ENCODE peak calls at places on chromosomes 2 and 18, in six cellular contexts. O, N, W, F, Q and T are unnamed samples.

GRCh38 chr2:10829304-10829703 is 16.7 kb upstream of the PDIA6 start:
- DNase-seq in O (no peak), N (no peak), W (no peak), F (no peak), Q (no peak), T (no peak)

GRCh38 chr2:145186303-145186702 is 666.4 kb upstream of the ZEB2 start:
- DNase-seq in O (no peak), N (no peak), W (no peak), F (peak), Q (no peak), T (no peak)

GRCh38 chr18:35378206-35378795 is 1.2 kb upstream of the ZNF396 start:
- DNase-seq in O (no peak), N (peak), W (no peak), F (peak), Q (no peak), T (peak)

GRCh38 chr2:221429741-221430491 is 142.2 kb downstream of the EPHA4 start:
- DNase-seq in O (no peak), N (peak), W (no peak), F (peak), Q (no peak), T (peak)

GRCh38 chr2:218805627-218806026 is 23.7 kb downstream of the CYP27A1 start:
- DNase-seq in O (no peak), N (no peak), W (no peak), F (peak), Q (no peak), T (peak)

GRCh38 chr18:25594351-25594750 is 242.4 kb upstream of the ZNF521 start:
- DNase-seq in O (no peak), N (no peak), W (no peak), F (peak), Q (no peak), T (no peak)

GRCh38 chr2:216540920-216541319 is 42.3 kb downstream of the RPL37A start:
- DNase-seq in O (no peak), N (no peak), W (no peak), F (no peak), Q (no peak), T (no peak)

GRCh38 chr2:235026649-235027557 is 75.1 kb downstream of the SH3BP4 start:
- DNase-seq in O (no peak), N (peak), W (no peak), F (peak), Q (no peak), T (peak)

GRCh38 chr18:48575658-48576453 is 37.0 kb downstream of the CTIF start:
- DNase-seq in O (no peak), N (no peak), W (no peak), F (no peak), Q (no peak), T (no peak)

GRCh38 chr2:139099721-139100120 is 319.5 kb upstream of the NXPH2 start:
- DNase-seq in O (no peak), N (no peak), W (no peak), F (no peak), Q (no peak), T (no peak)

GRCh38 chr2:23426284-23426905 is 41.4 kb downstream of the KLHL29 start:
- DNase-seq in O (peak), N (no peak), W (no peak), F (peak), Q (peak), T (peak)

GRCh38 chr2:25373269-25373981 is 31.7 kb upstream of the DNMT3A start:
- DNase-seq in O (no peak), N (peak), W (no peak), F (no peak), Q (no peak), T (peak)

GRCh38 chr2:239455436-239456203 is 54.8 kb upstream of the HDAC4 start:
- DNase-seq in O (no peak), N (no peak), W (no peak), F (no peak), Q (no peak), T (no peak)

GRCh38 chr2:201777043-201777442 is 3.7 kb downstream of the ALS2 start:
- DNase-seq in O (no peak), N (no peak), W (no peak), F (no peak), Q (no peak), T (no peak)

GRCh38 chr2:144083211-144083610 is 436.7 kb downstream of the ZEB2 start:
- DNase-seq in O (no peak), N (peak), W (no peak), F (peak), Q (no peak), T (peak)

GRCh38 chr2:222876947-222877346 is 16.1 kb downstream of the ACSL3 start:
- DNase-seq in O (no peak), N (no peak), W (no peak), F (no peak), Q (no peak), T (no peak)

GRCh38 chr2:128524183-128524582 is 205.5 kb upstream of the HS6ST1 start:
- DNase-seq in O (no peak), N (no peak), W (no peak), F (no peak), Q (no peak), T (no peak)

GRCh38 chr2:205683179-205683978 is 1.1 kb downstream of the NRP2 start:
- DNase-seq in O (no peak), N (peak), W (no peak), F (peak), Q (no peak), T (peak)

GRCh38 chr2:134079373-134079772 is 174.5 kb upstream of the MGAT5 start:
- DNase-seq in O (no peak), N (no peak), W (peak), F (no peak), Q (no peak), T (no peak)

GRCh38 chr2:121200419-121201315 is 84.3 kb downstream of the TFCP2L1 start:
- DNase-seq in O (no peak), N (no peak), W (no peak), F (no peak), Q (no peak), T (peak)

GRCh38 chr2:55157474-55157884 is 74.6 kb downstream of the CLHC1 start:
- DNase-seq in O (no peak), N (peak), W (no peak), F (peak), Q (no peak), T (peak)

GRCh38 chr2:236574424-236575145 is 5.0 kb downstream of the ACKR3 start:
- DNase-seq in O (no peak), N (peak), W (no peak), F (no peak), Q (no peak), T (no peak)

DNA sequence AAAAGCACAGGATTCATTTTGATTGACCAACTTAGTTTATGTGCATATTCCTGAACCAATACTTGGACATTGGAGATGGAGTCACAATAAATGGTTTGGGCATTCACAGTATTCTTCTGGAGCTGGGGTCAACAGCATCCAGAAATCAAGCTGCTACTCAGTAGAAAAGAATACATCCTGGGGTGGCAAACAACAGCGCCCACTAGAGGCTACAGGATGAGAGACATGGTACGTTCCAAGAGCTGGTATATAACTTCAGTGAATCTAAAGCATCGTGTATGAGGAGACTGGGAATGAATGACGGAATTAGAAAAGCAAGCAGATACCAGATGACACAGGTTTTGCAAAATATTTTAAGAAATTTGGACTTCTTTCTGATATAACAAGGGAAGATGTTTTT is 142.9 kb upstream of the FIGN start:
- DNase-seq in O (no peak), N (peak), W (peak), F (peak), Q (no peak), T (peak)
- TF ChIP-seq CTCF in O (peak), N (peak), W (peak), F (peak), Q (no peak), T (peak)

DNA sequence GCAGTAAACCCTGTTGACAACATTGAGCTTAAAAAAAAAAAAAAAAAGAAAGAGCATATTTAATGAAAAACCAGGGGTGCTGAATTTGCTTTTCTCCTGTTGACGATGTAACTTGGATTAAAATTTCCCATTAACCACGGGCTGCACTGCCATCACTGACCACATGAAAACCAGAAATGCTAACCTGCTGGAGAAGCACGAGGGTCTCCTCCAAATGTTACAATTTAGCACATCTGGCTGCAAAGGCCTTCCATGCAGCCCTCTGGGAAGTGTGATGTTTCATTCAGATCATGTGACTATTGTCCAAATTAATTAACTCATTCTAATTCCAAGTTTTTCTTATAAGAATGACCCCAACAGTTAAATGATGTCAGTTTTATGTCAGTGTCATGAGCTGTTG is 26.9 kb upstream of the SERPINB12 start:
- DNase-seq in O (no peak), N (no peak), W (no peak), F (no peak), Q (no peak), T (no peak)
- TF ChIP-seq CTCF in O (no peak), N (peak), W (no peak), F (peak), Q (no peak), T (peak)

GRCh38 chr2:20585710-20586378 is 65.1 kb downstream of the HS1BP3 start:
- DNase-seq in O (no peak), N (no peak), W (no peak), F (no peak), Q (peak), T (no peak)

GRCh38 chr2:20584045-20584636 is 66.8 kb downstream of the HS1BP3 start:
- DNase-seq in O (no peak), N (peak), W (no peak), F (no peak), Q (peak), T (no peak)

GRCh38 chr2:20586379-20586715 is 64.6 kb downstream of the HS1BP3 start:
- DNase-seq in O (no peak), N (no peak), W (no peak), F (no peak), Q (no peak), T (no peak)

GRCh38 chr2:20584637-20585321 is 66.1 kb downstream of the HS1BP3 start:
- DNase-seq in O (no peak), N (peak), W (no peak), F (peak), Q (peak), T (peak)

DNA sequence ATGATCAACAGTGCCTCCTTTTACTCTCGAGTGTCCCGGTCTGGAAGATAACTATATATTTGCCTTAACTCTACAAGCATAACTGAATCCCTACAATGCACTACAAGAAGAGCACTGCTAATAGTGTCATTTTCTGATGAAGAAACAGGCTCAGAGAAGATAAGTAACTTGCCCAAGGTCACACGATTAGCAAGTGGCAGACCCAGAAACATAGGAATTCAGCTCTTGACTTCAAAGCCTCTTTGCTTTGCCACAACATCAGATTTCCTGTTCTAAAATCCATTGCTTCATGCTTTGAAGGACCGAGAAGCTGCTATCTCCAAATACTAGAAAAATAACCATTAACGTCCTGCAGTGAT is 65.6 kb downstream of the HS1BP3 start:
- DNase-seq in O (no peak), N (no peak), W (no peak), F (no peak), Q (no peak), T (no peak)
- TF ChIP-seq CTCF in O (no peak), N (no peak), W (no peak), F (no peak), Q (no peak), T (no peak)

GRCh38 chr18:72768681-72769229 is 99.0 kb downstream of the NETO1 start:
- DNase-seq in O (no peak), N (peak), W (no peak), F (no peak), Q (no peak), T (no peak)
- TF ChIP-seq CTCF in O (no peak), N (peak), W (no peak), F (no peak), Q (no peak), T (no peak)

DNA sequence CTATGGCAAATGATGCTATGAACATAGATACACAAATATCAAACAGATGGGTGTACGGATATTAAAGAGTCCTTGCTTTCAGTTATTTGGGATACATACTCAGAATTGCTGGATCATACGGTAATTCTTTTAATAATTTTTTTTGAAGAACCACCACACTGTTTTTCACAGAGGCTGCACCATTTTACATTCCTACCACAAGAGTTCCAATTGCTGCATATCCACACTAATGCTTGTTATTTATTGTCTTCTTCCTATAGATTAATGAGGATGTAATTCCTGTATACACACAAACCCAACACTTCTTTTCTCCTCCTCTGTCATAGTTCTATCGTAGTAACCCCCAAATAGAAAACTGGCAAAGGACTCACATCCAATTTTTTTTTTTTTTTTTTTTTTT is 21.7 kb downstream of the CD302 start:
- DNase-seq in O (no peak), N (no peak), W (no peak), F (no peak), Q (no peak), T (no peak)
- TF ChIP-seq CTCF in O (peak), N (peak), W (no peak), F (peak), Q (no peak), T (no peak)

GRCh38 chr18:21979759-21980158 is 189.6 kb upstream of the GATA6 start:
- DNase-seq in O (no peak), N (no peak), W (no peak), F (no peak), Q (no peak), T (no peak)

GRCh38 chr18:21980744-21981143 is 188.6 kb upstream of the GATA6 start:
- DNase-seq in O (no peak), N (no peak), W (no peak), F (no peak), Q (no peak), T (no peak)

GRCh38 chr18:21979171-21979560 is 190.2 kb upstream of the GATA6 start:
- DNase-seq in O (no peak), N (no peak), W (no peak), F (no peak), Q (no peak), T (no peak)

GRCh38 chr18:21978546-21979170 is 190.7 kb upstream of the GATA6 start:
- DNase-seq in O (no peak), N (no peak), W (no peak), F (no peak), Q (no peak), T (no peak)
- TF ChIP-seq CTCF in O (no peak), N (no peak), W (no peak), F (no peak), Q (no peak), T (no peak)

GRCh38 chr2:47653036-47653435 is 129.9 kb upstream of the MSH6 start:
- DNase-seq in O (no peak), N (no peak), W (no peak), F (no peak), Q (no peak), T (no peak)

GRCh38 chr2:47652041-47652713 is 130.8 kb upstream of the MSH6 start:
- DNase-seq in O (no peak), N (no peak), W (no peak), F (no peak), Q (no peak), T (no peak)

GRCh38 chr2:47654790-47655562 is 128.0 kb upstream of the MSH6 start:
- DNase-seq in O (no peak), N (peak), W (peak), F (no peak), Q (no peak), T (peak)

GRCh38 chr2:47655563-47655880 is 127.4 kb upstream of the MSH6 start:
- DNase-seq in O (no peak), N (no peak), W (no peak), F (no peak), Q (no peak), T (no peak)

DNA sequence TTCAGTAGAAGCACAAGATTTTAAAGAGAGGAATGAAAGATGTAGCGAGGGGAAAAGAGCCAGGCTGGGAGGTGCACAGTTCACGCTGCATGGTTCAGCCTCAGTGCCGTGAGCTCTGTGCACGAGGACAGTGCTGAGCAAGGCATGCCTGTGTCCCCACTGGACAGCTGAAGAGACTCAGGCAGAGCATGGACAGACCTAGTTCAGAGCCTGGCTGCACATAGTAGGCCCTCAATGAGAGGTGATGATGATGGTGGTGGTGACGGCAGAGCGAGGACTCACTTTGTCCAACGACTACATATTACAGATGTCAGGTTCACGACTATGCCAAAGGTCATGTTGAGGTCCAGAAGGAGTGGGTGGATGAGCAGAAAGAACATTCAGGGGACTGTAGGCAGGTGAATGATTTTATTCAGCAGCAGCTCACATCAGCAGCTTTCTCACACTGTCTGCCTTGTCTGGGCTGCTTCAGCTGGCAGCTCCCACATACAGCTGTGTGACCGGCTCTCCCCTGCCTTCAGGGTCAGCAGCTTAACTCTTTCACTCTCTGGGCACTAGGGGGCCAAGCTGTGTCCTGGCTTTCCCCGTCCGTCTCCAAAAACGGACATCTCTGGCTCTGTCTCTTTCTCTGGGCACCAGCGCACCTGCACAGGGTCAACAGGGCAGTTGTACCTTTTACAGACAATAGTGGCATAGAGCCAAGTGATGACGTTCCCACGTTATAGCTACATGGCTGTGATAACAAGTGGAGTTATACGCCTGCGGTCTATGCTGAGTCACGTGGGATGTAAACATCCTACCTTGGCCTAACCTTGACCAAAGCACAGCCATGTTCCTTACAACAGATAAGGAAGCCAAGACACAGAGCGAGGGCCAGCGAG is 128.8 kb upstream of the MSH6 start:
- DNase-seq in O (no peak), N (peak), W (no peak), F (no peak), Q (peak), T (peak)
- TF ChIP-seq CTCF in O (no peak), N (peak), W (peak), F (peak), Q (no peak), T (no peak)

GRCh38 chr18:75896865-75897264 is 469.4 kb upstream of the SMIM21 start:
- DNase-seq in O (no peak), N (peak), W (no peak), F (no peak), Q (no peak), T (peak)
- TF ChIP-seq CTCF in O (no peak), N (peak), W (no peak), F (no peak), Q (no peak), T (peak)